ENCODE peak calls at places on chromosome X, in nine cellular contexts. One of them, this sample, is unnamed.

GRCh38 chrX:45070116-45071007 is 130.3 kb downstream of the DIPK2B start:
- DNase-seq in MM.1S: peak
- DNase-seq in transverse colon: no peak
- DNase-seq in fibroblast of the aortic adventitia: peak
- DNase-seq in cardiac fibroblast: peak
- DNase-seq in tibial artery: no peak
- DNase-seq in kidney epithelial cell: peak
- DNase-seq in AG09309: peak
- DNase-seq in Calu3: peak
- DNase-seq in this sample: peak

GRCh38 chrX:24777660-24778059 is 83.9 kb downstream of the POLA1 start:
- DNase-seq in MM.1S: peak
- DNase-seq in transverse colon: no peak
- DNase-seq in fibroblast of the aortic adventitia: no peak
- DNase-seq in cardiac fibroblast: no peak
- DNase-seq in tibial artery: no peak
- DNase-seq in kidney epithelial cell: no peak
- DNase-seq in AG09309: no peak
- DNase-seq in Calu3: no peak
- DNase-seq in this sample: peak

GRCh38 chrX:110146521-110146920 is 143.6 kb downstream of the TMEM164 start:
- DNase-seq in MM.1S: peak
- DNase-seq in transverse colon: peak
- DNase-seq in fibroblast of the aortic adventitia: peak
- DNase-seq in cardiac fibroblast: peak
- DNase-seq in tibial artery: no peak
- DNase-seq in kidney epithelial cell: no peak
- DNase-seq in AG09309: no peak
- DNase-seq in Calu3: peak
- DNase-seq in this sample: peak

GRCh38 chrX:46325312-46325877 is 219.8 kb downstream of the ZNF674 start:
- DNase-seq in MM.1S: no peak
- DNase-seq in transverse colon: no peak
- DNase-seq in fibroblast of the aortic adventitia: peak
- DNase-seq in cardiac fibroblast: peak
- DNase-seq in tibial artery: no peak
- DNase-seq in kidney epithelial cell: peak
- DNase-seq in AG09309: peak
- DNase-seq in Calu3: peak
- DNase-seq in this sample: no peak

GRCh38 chrX:45068555-45068954 is 132.1 kb downstream of the DIPK2B start:
- DNase-seq in MM.1S: peak
- DNase-seq in transverse colon: no peak
- DNase-seq in fibroblast of the aortic adventitia: no peak
- DNase-seq in cardiac fibroblast: no peak
- DNase-seq in tibial artery: no peak
- DNase-seq in kidney epithelial cell: no peak
- DNase-seq in AG09309: no peak
- DNase-seq in Calu3: peak
- DNase-seq in this sample: no peak

GRCh38 chrX:54786972-54787371 is 11.1 kb downstream of the ITIH6 start:
- DNase-seq in MM.1S: peak
- DNase-seq in transverse colon: peak
- DNase-seq in fibroblast of the aortic adventitia: no peak
- DNase-seq in cardiac fibroblast: no peak
- DNase-seq in tibial artery: no peak
- DNase-seq in kidney epithelial cell: no peak
- DNase-seq in AG09309: no peak
- DNase-seq in Calu3: peak
- DNase-seq in this sample: peak

GRCh38 chrX:40008841-40009461 is 88.8 kb downstream of the BCOR start:
- DNase-seq in MM.1S: no peak
- DNase-seq in transverse colon: peak
- DNase-seq in fibroblast of the aortic adventitia: no peak
- DNase-seq in cardiac fibroblast: peak
- DNase-seq in tibial artery: no peak
- DNase-seq in kidney epithelial cell: no peak
- DNase-seq in AG09309: no peak
- DNase-seq in Calu3: no peak
- DNase-seq in this sample: no peak

GRCh38 chrX:101430457-101431078 is 22.5 kb downstream of the HNRNPH2 start:
- DNase-seq in MM.1S: no peak
- DNase-seq in transverse colon: no peak
- DNase-seq in fibroblast of the aortic adventitia: no peak
- DNase-seq in cardiac fibroblast: no peak
- DNase-seq in tibial artery: no peak
- DNase-seq in kidney epithelial cell: no peak
- DNase-seq in AG09309: no peak
- DNase-seq in Calu3: no peak
- DNase-seq in this sample: peak

GRCh38 chrX:23554304-23554703 is 113.0 kb upstream of the PRDX4 start:
- DNase-seq in MM.1S: peak
- DNase-seq in transverse colon: no peak
- DNase-seq in fibroblast of the aortic adventitia: peak
- DNase-seq in cardiac fibroblast: peak
- DNase-seq in tibial artery: no peak
- DNase-seq in kidney epithelial cell: peak
- DNase-seq in AG09309: peak
- DNase-seq in Calu3: peak
- DNase-seq in this sample: peak
- TF ChIP-seq CTCF in MM.1S: peak
- TF ChIP-seq CTCF in transverse colon: peak
- TF ChIP-seq CTCF in fibroblast of the aortic adventitia: peak
- TF ChIP-seq CTCF in cardiac fibroblast: peak
- TF ChIP-seq CTCF in tibial artery: peak
- TF ChIP-seq CTCF in kidney epithelial cell: peak
- TF ChIP-seq CTCF in AG09309: peak
- TF ChIP-seq CTCF in Calu3: peak
- TF ChIP-seq CTCF in this sample: no peak

GRCh38 chrX:154317391-154318000 is 21.9 kb downstream of the TKTL1 start:
- DNase-seq in MM.1S: no peak
- DNase-seq in transverse colon: no peak
- DNase-seq in fibroblast of the aortic adventitia: peak
- DNase-seq in cardiac fibroblast: peak
- DNase-seq in tibial artery: no peak
- DNase-seq in kidney epithelial cell: no peak
- DNase-seq in AG09309: no peak
- DNase-seq in Calu3: peak
- DNase-seq in this sample: no peak
- TF ChIP-seq CTCF in MM.1S: peak
- TF ChIP-seq CTCF in transverse colon: peak
- TF ChIP-seq CTCF in fibroblast of the aortic adventitia: peak
- TF ChIP-seq CTCF in cardiac fibroblast: peak
- TF ChIP-seq CTCF in tibial artery: peak
- TF ChIP-seq CTCF in kidney epithelial cell: peak
- TF ChIP-seq CTCF in AG09309: peak
- TF ChIP-seq CTCF in Calu3: no peak
- TF ChIP-seq CTCF in this sample: no peak

DNA sequence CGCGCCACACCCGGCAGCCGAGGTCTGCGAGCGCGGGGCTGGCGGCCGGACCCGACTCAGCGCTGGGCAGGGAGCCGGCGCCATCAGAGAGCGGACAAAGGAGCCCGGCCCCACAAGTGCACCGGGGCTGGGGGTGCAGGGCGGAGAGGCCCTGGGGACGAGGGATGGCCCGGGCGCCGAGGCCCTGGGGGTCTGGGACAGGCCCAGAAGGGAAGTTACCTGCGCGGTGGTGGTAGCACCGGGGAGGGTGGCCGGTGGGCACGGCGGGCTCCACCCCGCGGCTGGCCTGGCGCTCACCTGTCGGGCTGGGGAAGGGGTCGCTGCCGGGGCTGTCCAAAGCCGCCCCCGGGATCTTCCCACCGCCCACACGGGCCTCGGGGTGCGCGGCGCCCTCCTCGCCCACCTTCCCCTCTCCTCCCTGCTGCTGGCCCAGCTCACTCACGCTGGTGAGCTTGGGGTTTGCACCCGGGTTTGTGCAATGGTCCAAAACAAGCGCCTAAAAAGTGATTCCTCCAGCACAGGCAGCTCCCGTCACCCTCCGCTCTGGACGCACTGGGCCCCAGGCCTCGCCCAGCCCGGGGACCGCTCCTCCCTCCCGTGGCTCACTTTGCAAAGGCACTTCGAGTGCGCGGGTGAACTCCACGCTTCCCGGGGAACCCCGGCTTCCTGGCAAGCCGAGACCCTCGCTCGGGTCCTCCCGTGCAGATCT is at the start of gene CTPS2:
- DNase-seq in MM.1S: peak
- DNase-seq in transverse colon: peak
- DNase-seq in fibroblast of the aortic adventitia: peak
- DNase-seq in cardiac fibroblast: peak
- DNase-seq in tibial artery: peak
- DNase-seq in kidney epithelial cell: no peak
- DNase-seq in AG09309: no peak
- DNase-seq in Calu3: peak
- DNase-seq in this sample: peak
- TF ChIP-seq CTCF in MM.1S: no peak
- TF ChIP-seq CTCF in transverse colon: no peak
- TF ChIP-seq CTCF in fibroblast of the aortic adventitia: no peak
- TF ChIP-seq CTCF in cardiac fibroblast: peak
- TF ChIP-seq CTCF in tibial artery: no peak
- TF ChIP-seq CTCF in kidney epithelial cell: no peak
- TF ChIP-seq CTCF in AG09309: no peak
- TF ChIP-seq CTCF in Calu3: no peak
- TF ChIP-seq CTCF in this sample: no peak

DNA sequence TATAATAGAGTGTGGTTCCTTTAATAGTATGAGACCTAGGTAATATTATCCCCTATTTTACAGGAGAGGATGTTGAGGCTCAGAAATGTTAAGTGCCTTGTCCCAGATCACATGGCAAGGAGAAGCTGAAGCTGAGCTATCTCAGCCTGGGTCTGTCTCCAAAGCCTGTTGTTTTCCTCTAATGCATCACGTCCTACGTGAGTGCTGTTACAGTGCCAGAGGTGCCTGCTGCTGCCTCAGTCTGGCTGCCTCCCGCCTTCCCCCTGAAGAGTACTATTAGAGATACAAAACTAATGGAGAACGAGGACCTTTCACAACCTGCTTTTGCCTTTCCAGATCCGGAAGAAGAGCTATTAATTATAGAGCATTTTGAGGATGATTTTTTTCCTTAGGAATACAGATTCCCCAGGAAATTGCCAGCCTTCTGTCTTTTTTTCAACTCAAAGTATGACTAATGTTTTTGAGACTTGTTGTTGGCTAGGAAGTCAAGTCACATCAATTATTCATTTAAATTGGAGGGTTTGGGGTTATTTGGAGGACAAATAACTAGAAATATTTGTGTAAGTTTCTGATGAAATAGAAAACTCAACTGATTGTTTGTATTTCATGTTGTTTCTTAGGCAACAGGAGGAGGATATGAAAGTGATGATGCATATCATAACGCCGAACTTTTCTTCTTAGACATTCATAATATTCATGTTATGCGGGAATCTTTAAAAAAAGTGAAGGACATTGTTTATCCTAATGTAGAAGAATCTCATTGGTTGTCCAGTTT is 43.9 kb upstream of the MTMR1 start:
- DNase-seq in MM.1S: no peak
- DNase-seq in transverse colon: peak
- DNase-seq in fibroblast of the aortic adventitia: peak
- DNase-seq in cardiac fibroblast: peak
- DNase-seq in tibial artery: no peak
- DNase-seq in kidney epithelial cell: no peak
- DNase-seq in AG09309: no peak
- DNase-seq in Calu3: no peak
- DNase-seq in this sample: no peak
- TF ChIP-seq CTCF in MM.1S: no peak
- TF ChIP-seq CTCF in transverse colon: no peak
- TF ChIP-seq CTCF in fibroblast of the aortic adventitia: no peak
- TF ChIP-seq CTCF in cardiac fibroblast: no peak
- TF ChIP-seq CTCF in tibial artery: no peak
- TF ChIP-seq CTCF in kidney epithelial cell: no peak
- TF ChIP-seq CTCF in AG09309: no peak
- TF ChIP-seq CTCF in Calu3: no peak
- TF ChIP-seq CTCF in this sample: no peak

GRCh38 chrX:151702021-151702714 is 6.9 kb downstream of the PRRG3 start:
- DNase-seq in MM.1S: no peak
- DNase-seq in transverse colon: no peak
- DNase-seq in fibroblast of the aortic adventitia: peak
- DNase-seq in cardiac fibroblast: no peak
- DNase-seq in tibial artery: no peak
- DNase-seq in kidney epithelial cell: no peak
- DNase-seq in AG09309: no peak
- DNase-seq in Calu3: no peak
- DNase-seq in this sample: no peak

GRCh38 chrX:151700581-151700980 is 5.3 kb downstream of the PRRG3 start:
- DNase-seq in MM.1S: no peak
- DNase-seq in transverse colon: no peak
- DNase-seq in fibroblast of the aortic adventitia: no peak
- DNase-seq in cardiac fibroblast: no peak
- DNase-seq in tibial artery: no peak
- DNase-seq in kidney epithelial cell: no peak
- DNase-seq in AG09309: no peak
- DNase-seq in Calu3: no peak
- DNase-seq in this sample: no peak

GRCh38 chrX:151701071-151701470 is 5.8 kb downstream of the PRRG3 start:
- DNase-seq in MM.1S: no peak
- DNase-seq in transverse colon: no peak
- DNase-seq in fibroblast of the aortic adventitia: no peak
- DNase-seq in cardiac fibroblast: no peak
- DNase-seq in tibial artery: no peak
- DNase-seq in kidney epithelial cell: no peak
- DNase-seq in AG09309: no peak
- DNase-seq in Calu3: no peak
- DNase-seq in this sample: no peak

GRCh38 chrX:151702741-151703352 is 7.6 kb downstream of the PRRG3 start:
- DNase-seq in MM.1S: no peak
- DNase-seq in transverse colon: no peak
- DNase-seq in fibroblast of the aortic adventitia: no peak
- DNase-seq in cardiac fibroblast: no peak
- DNase-seq in tibial artery: no peak
- DNase-seq in kidney epithelial cell: no peak
- DNase-seq in AG09309: no peak
- DNase-seq in Calu3: no peak
- DNase-seq in this sample: no peak

DNA sequence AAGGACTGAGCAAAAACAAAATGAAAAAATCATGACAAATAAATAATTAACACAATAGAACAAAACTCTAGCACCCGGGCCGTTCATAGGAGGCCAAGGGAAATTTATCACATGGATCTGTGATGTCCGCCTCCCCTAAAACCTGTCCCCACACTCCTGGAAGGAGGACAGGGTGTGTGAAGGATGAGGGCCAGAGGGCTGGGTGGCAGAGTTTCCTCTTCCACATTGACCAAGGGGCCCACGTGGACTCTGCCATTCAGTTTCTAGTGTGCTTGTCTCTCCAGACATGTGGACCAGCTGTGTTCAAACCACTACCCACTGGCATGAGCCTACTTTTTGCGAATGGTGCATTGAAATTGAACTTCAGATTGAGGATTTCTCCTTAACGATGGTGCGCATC is 6.3 kb downstream of the PRRG3 start:
- DNase-seq in MM.1S: no peak
- DNase-seq in transverse colon: no peak
- DNase-seq in fibroblast of the aortic adventitia: no peak
- DNase-seq in cardiac fibroblast: no peak
- DNase-seq in tibial artery: no peak
- DNase-seq in kidney epithelial cell: no peak
- DNase-seq in AG09309: no peak
- DNase-seq in Calu3: no peak
- DNase-seq in this sample: no peak
- TF ChIP-seq CTCF in MM.1S: no peak
- TF ChIP-seq CTCF in transverse colon: no peak
- TF ChIP-seq CTCF in fibroblast of the aortic adventitia: no peak
- TF ChIP-seq CTCF in cardiac fibroblast: no peak
- TF ChIP-seq CTCF in tibial artery: no peak
- TF ChIP-seq CTCF in kidney epithelial cell: no peak
- TF ChIP-seq CTCF in AG09309: no peak
- TF ChIP-seq CTCF in Calu3: no peak
- TF ChIP-seq CTCF in this sample: no peak

GRCh38 chrX:148380107-148380506 is 120.3 kb upstream of the AFF2 start:
- DNase-seq in MM.1S: peak
- DNase-seq in transverse colon: no peak
- DNase-seq in fibroblast of the aortic adventitia: no peak
- DNase-seq in cardiac fibroblast: no peak
- DNase-seq in tibial artery: no peak
- DNase-seq in kidney epithelial cell: no peak
- DNase-seq in AG09309: no peak
- DNase-seq in Calu3: no peak
- DNase-seq in this sample: no peak
- TF ChIP-seq CTCF in MM.1S: no peak
- TF ChIP-seq CTCF in transverse colon: no peak
- TF ChIP-seq CTCF in fibroblast of the aortic adventitia: no peak
- TF ChIP-seq CTCF in cardiac fibroblast: no peak
- TF ChIP-seq CTCF in tibial artery: no peak
- TF ChIP-seq CTCF in kidney epithelial cell: no peak
- TF ChIP-seq CTCF in AG09309: no peak
- TF ChIP-seq CTCF in Calu3: no peak
- TF ChIP-seq CTCF in this sample: no peak

This sample was measured in GM20000.